ENCODE peak calls at places on chromosomes 1 and 21, in nine cellular contexts. Z is hepatocyte; L is tibial artery; P is sigmoid colon; M is mesenchymal stem cell; S is naive thymus-derived CD4-positive, alpha-beta T cell; U is OCI-LY7; R is keratinocyte; I is RWPE1. V is an unnamed sample.

GRCh38 chr1:153534226-153534932 is 1.4 kb downstream of the S100A6 start:
- DNase-seq in Z (no peak), L (peak), P (peak), M (peak), S (no peak), U (no peak), R (no peak), I (peak), V (no peak)

GRCh38 chr1:28745653-28746173 is 9.0 kb downstream of the YTHDF2 start:
- DNase-seq in Z (no peak), L (no peak), P (no peak), M (no peak), S (no peak), U (no peak), R (no peak), I (no peak), V (no peak)

GRCh38 chr1:55531644-55532043 is 316.5 kb upstream of the USP24 start:
- DNase-seq in Z (no peak), L (no peak), P (no peak), M (no peak), S (no peak), U (no peak), R (no peak), I (no peak), V (no peak)

GRCh38 chr1:205985330-205986005 is 17.7 kb downstream of the RAB7B start:
- DNase-seq in Z (no peak), L (no peak), P (peak), M (no peak), S (no peak), U (no peak), R (no peak), I (no peak), V (no peak)

GRCh38 chr21:42002421-42002958 is 7.7 kb downstream of the ZBTB21 start:
- DNase-seq in Z (peak), L (no peak), P (no peak), M (peak), S (no peak), U (no peak), R (peak), I (peak), V (peak)

GRCh38 chr1:7768583-7768982 is 2.5 kb upstream of the VAMP3 start:
- DNase-seq in Z (no peak), L (no peak), P (no peak), M (no peak), S (no peak), U (no peak), R (no peak), I (no peak), V (no peak)

GRCh38 chr1:41874903-41875411 is 43.8 kb downstream of the HIVEP3 start:
- DNase-seq in Z (no peak), L (no peak), P (no peak), M (no peak), S (no peak), U (no peak), R (no peak), I (no peak), V (no peak)

GRCh38 chr1:205474571-205474970 is 18.7 kb upstream of the BLACAT1 start:
- DNase-seq in Z (no peak), L (no peak), P (no peak), M (no peak), S (no peak), U (no peak), R (no peak), I (no peak), V (no peak)

GRCh38 chr1:2877391-2877790 is 75.9 kb upstream of the TTC34 start:
- DNase-seq in Z (no peak), L (no peak), P (no peak), M (no peak), S (no peak), U (no peak), R (no peak), I (no peak), V (no peak)

GRCh38 chr1:100606438-100606837 is 68.5 kb downstream of the GPR88 start:
- DNase-seq in Z (peak), L (peak), P (no peak), M (peak), S (no peak), U (peak), R (no peak), I (peak), V (no peak)

GRCh38 chr1:230682882-230683610 is 30.9 kb downstream of the AGT start:
- DNase-seq in Z (no peak), L (no peak), P (no peak), M (no peak), S (no peak), U (no peak), R (no peak), I (peak), V (peak)

GRCh38 chr1:30409476-30410152 is 313.8 kb downstream of the MATN1 start:
- DNase-seq in Z (no peak), L (no peak), P (no peak), M (no peak), S (no peak), U (no peak), R (no peak), I (no peak), V (no peak)

GRCh38 chr1:46131727-46132528 is 501 bp downstream of the PIK3R3 start:
- DNase-seq in Z (peak), L (peak), P (peak), M (peak), S (peak), U (peak), R (no peak), I (peak), V (no peak)

GRCh38 chr21:42302292-42302650 is 12.9 kb downstream of the TFF3 start:
- DNase-seq in Z (no peak), L (no peak), P (peak), M (no peak), S (no peak), U (no peak), R (no peak), I (no peak), V (no peak)

GRCh38 chr1:159827549-159827948 is 876 bp downstream of the SLAMF8 start:
- DNase-seq in Z (no peak), L (no peak), P (no peak), M (no peak), S (no peak), U (no peak), R (no peak), I (no peak), V (no peak)

GRCh38 chr1:228474507-228474906 is 12.7 kb upstream of the RNF187 start:
- DNase-seq in Z (no peak), L (no peak), P (no peak), M (no peak), S (no peak), U (no peak), R (no peak), I (no peak), V (no peak)

GRCh38 chr1:24321150-24321549 is 2.0 kb downstream of the GRHL3 start:
- DNase-seq in Z (no peak), L (no peak), P (no peak), M (no peak), S (no peak), U (no peak), R (no peak), I (no peak), V (no peak)

GRCh38 chr1:220300442-220301121 is 28.3 kb upstream of the RAB3GAP2 start:
- DNase-seq in Z (peak), L (peak), P (peak), M (peak), S (no peak), U (no peak), R (peak), I (peak), V (peak)

GRCh38 chr1:157978547-157979403 is 14.7 kb upstream of the KIRREL1 start:
- DNase-seq in Z (no peak), L (no peak), P (no peak), M (no peak), S (no peak), U (no peak), R (no peak), I (no peak), V (no peak)

GRCh38 chr1:115314111-115314510 is 23.9 kb downstream of the NGF start:
- DNase-seq in Z (no peak), L (no peak), P (peak), M (no peak), S (no peak), U (no peak), R (no peak), I (no peak), V (no peak)

GRCh38 chr1:30933874-30934252 is 25.3 kb upstream of the SDC3 start:
- DNase-seq in Z (no peak), L (no peak), P (no peak), M (peak), S (no peak), U (no peak), R (no peak), I (peak), V (peak)

GRCh38 chr1:43836267-43836951 is 97.2 kb upstream of the ARTN start:
- DNase-seq in Z (peak), L (no peak), P (peak), M (no peak), S (peak), U (peak), R (peak), I (peak), V (no peak)

GRCh38 chr1:3674100-3675094 is 22.1 kb downstream of the TP73 start:
- DNase-seq in Z (no peak), L (no peak), P (no peak), M (no peak), S (no peak), U (no peak), R (no peak), I (no peak), V (no peak)

GRCh38 chr1:153697873-153698647 is 19.6 kb downstream of the NPR1 start:
- DNase-seq in Z (no peak), L (peak), P (peak), M (no peak), S (no peak), U (no peak), R (no peak), I (no peak), V (no peak)

GRCh38 chr1:41368384-41368783 is 7.2 kb downstream of the FOXO6 start:
- DNase-seq in Z (no peak), L (no peak), P (no peak), M (no peak), S (no peak), U (no peak), R (no peak), I (no peak), V (no peak)

GRCh38 chr1:154988053-154988954 is 5.1 kb upstream of the LENEP start:
- DNase-seq in Z (no peak), L (no peak), P (no peak), M (no peak), S (no peak), U (no peak), R (no peak), I (no peak), V (no peak)

GRCh38 chr1:17198476-17199258 is 6.3 kb upstream of the PADI1 start:
- DNase-seq in Z (no peak), L (no peak), P (peak), M (peak), S (no peak), U (no peak), R (no peak), I (no peak), V (no peak)

GRCh38 chr21:45517249-45518065 is 24.8 kb downstream of the SLC19A1 start:
- DNase-seq in Z (no peak), L (no peak), P (peak), M (no peak), S (no peak), U (no peak), R (no peak), I (no peak), V (no peak)

GRCh38 chr1:171663854-171664550 is 11.5 kb upstream of the MYOC start:
- DNase-seq in Z (no peak), L (no peak), P (no peak), M (no peak), S (no peak), U (no peak), R (no peak), I (no peak), V (no peak)

GRCh38 chr1:66316464-66317155 is 217.3 kb upstream of the SGIP1 start:
- DNase-seq in Z (no peak), L (no peak), P (no peak), M (no peak), S (peak), U (peak), R (no peak), I (no peak), V (no peak)

GRCh38 chr1:171188388-171189266 is 3.5 kb downstream of the FMO2 start:
- DNase-seq in Z (peak), L (peak), P (no peak), M (peak), S (peak), U (peak), R (peak), I (peak), V (no peak)

GRCh38 chr1:203038217-203038741 is 12.0 kb downstream of the PPFIA4 start:
- DNase-seq in Z (no peak), L (peak), P (peak), M (peak), S (no peak), U (peak), R (peak), I (peak), V (peak)

GRCh38 chr1:207049514-207049913 is 1.5 kb downstream of the YOD1 start:
- DNase-seq in Z (no peak), L (no peak), P (no peak), M (no peak), S (no peak), U (no peak), R (no peak), I (no peak), V (no peak)
- H3K27ac ChIP-seq in Z (peak), L (no peak), P (peak), M (no peak), S (no peak), U (peak), R (peak), I (no peak), V (peak)

GRCh38 chr1:214425101-214425500 is 126.3 kb downstream of the PTPN14 start:
- DNase-seq in Z (no peak), L (no peak), P (no peak), M (no peak), S (no peak), U (no peak), R (no peak), I (no peak), V (no peak)

GRCh38 chr1:214420833-214421232 is 130.6 kb downstream of the PTPN14 start:
- DNase-seq in Z (no peak), L (no peak), P (no peak), M (no peak), S (no peak), U (no peak), R (no peak), I (no peak), V (no peak)

GRCh38 chr1:214420341-214420740 is 131.1 kb downstream of the PTPN14 start:
- DNase-seq in Z (no peak), L (no peak), P (no peak), M (no peak), S (no peak), U (no peak), R (no peak), I (no peak), V (no peak)

GRCh38 chr1:214422137-214422671 is 129.2 kb downstream of the PTPN14 start:
- DNase-seq in Z (no peak), L (no peak), P (no peak), M (peak), S (no peak), U (no peak), R (no peak), I (peak), V (peak)

DNA sequence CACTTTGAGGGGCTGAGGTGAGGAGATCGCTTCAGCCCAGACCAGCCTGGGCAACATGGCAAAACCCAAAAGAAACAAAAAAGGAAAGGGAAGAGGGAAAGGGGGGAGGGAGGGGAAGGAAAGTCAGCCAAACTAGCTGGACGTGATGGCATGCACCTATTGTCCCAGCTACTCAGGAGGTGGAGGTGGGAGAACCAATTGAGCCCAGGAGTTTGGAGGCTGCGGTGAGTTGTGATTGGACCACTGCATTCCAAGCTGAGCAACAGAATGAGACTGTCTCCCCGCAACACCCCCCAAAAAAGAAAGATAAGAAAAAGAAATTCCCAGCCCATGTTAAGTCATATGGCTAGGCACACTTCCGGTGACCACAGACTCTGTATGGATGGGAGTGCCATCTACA is 128.4 kb downstream of the PTPN14 start:
- DNase-seq in Z (no peak), L (no peak), P (no peak), M (no peak), S (no peak), U (no peak), R (no peak), I (no peak), V (no peak)
- H3K27ac ChIP-seq in Z (no peak), L (no peak), P (no peak), M (peak), S (no peak), U (no peak), R (peak), I (peak), V (peak)

DNA sequence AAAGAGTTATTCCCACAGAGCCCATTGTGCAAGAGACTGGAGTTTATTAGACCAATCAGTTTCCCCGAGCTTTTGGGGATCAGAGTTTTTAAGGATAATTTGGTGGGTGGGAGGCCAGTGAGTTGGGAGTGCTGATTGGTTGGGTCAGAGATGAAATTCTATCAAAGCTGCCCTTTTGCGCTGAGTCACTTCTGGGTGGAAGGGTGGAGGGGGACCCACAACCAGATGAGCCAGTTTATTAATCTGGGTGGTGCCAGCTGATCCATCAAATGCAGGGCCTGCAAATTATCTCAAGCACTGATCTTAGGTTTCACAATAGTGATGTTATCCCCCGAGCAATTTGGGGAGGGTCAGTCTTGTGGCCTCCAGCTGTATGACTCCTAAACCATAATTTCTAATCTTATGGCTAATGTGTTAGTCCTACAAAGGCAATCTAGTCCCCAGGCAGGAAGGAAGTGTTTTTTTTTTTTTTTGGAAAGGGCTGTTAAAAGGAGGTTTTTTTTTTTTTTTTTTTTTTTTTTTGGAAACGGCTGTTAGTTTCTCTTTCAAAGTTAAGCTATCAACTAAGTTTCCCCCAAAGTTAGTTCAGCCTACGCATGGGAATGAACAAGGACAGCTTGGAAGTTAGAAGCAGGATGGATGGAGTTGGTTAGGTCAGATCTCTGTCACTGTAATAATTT is 7.4 kb downstream of the SLC16A4 start:
- DNase-seq in Z (no peak), L (no peak), P (no peak), M (no peak), S (no peak), U (peak), R (no peak), I (no peak), V (no peak)
- H3K27ac ChIP-seq in Z (no peak), L (no peak), P (no peak), M (no peak), S (peak), U (peak), R (no peak), I (no peak), V (peak)

DNA sequence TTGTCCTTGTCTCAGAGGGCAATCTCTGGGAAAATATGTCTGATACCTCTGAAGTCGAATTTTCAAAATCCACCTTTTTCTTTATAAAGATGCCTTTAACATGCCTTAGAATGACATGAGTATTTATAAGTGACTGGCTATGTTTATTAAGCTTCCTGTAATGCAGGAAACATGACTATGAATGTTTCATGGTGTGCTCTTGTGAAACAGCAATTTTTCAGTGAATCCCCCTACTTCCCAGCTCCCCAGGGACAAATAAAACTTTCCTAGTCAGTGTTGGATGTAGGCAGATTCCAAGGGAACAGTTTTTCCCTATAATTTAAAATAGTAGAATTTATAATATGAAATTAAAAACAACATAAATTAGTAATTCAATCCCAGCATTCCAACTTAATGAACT is 437.0 kb downstream of the LMO4 start:
- DNase-seq in Z (no peak), L (no peak), P (no peak), M (peak), S (no peak), U (no peak), R (no peak), I (no peak), V (no peak)
- H3K27ac ChIP-seq in Z (no peak), L (no peak), P (no peak), M (no peak), S (no peak), U (no peak), R (no peak), I (no peak), V (peak)

DNA sequence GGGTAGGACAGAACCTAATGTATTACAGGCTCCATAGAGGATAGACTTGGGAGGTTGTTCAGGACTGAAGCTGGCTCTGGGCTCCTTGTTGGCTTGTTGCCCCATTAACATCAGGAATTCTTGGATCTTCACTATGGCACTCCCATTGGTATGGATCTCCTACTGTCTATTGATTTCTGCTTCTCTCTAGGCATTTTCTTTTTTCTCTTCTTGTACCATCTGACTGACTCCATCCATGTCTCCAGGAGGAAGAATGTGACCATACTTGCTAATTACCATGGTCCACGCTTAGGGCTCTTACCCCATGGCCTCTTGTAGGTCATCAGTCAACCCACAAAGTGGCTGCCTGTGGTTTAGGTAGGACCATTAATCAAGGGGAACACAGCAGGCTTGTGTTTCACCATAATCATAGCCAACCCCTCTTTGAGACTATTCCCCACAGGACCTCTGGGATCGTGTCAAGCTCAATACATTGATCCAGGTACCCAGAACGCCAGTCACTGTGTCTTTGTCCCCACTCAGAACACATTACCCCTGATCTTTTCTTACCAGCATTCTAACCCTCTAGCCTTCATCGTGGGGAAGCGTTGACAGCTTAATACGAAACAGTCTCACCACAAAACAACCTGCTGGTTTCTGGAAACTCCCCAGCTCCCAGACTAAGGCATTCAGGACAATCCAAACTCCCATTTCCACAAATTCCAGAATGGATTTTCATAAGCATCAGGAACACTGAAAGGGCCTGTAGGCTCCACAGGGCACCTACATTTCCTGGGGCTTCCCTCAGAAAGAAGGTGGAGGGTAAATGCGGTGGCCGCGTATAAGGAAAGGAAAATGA is 97.1 kb downstream of the ETS2 start:
- DNase-seq in Z (no peak), L (no peak), P (no peak), M (peak), S (no peak), U (no peak), R (no peak), I (no peak), V (no peak)
- H3K27ac ChIP-seq in Z (peak), L (peak), P (peak), M (no peak), S (no peak), U (no peak), R (peak), I (peak), V (peak)

GRCh38 chr1:78369546-78369945 is 121.2 kb upstream of the PTGFR start:
- DNase-seq in Z (no peak), L (no peak), P (no peak), M (no peak), S (no peak), U (no peak), R (no peak), I (no peak), V (no peak)

GRCh38 chr1:78375996-78376395 is 114.8 kb upstream of the PTGFR start:
- DNase-seq in Z (no peak), L (no peak), P (no peak), M (no peak), S (no peak), U (no peak), R (no peak), I (no peak), V (no peak)

GRCh38 chr1:78367700-78368099 is 123.1 kb upstream of the PTGFR start:
- DNase-seq in Z (no peak), L (no peak), P (no peak), M (no peak), S (no peak), U (no peak), R (no peak), I (no peak), V (no peak)

GRCh38 chr1:78370356-78370755 is 120.4 kb upstream of the PTGFR start:
- DNase-seq in Z (no peak), L (no peak), P (no peak), M (no peak), S (no peak), U (no peak), R (no peak), I (peak), V (peak)

GRCh38 chr1:78370779-78371482 is 119.8 kb upstream of the PTGFR start:
- DNase-seq in Z (no peak), L (no peak), P (no peak), M (no peak), S (no peak), U (no peak), R (no peak), I (no peak), V (peak)
- H3K27ac ChIP-seq in Z (no peak), L (no peak), P (no peak), M (no peak), S (no peak), U (no peak), R (no peak), I (no peak), V (no peak)

V was measured in epithelial cell of prostate.